ENCODE peak calls at places on chromosomes 7 and 10, in four cellular contexts. One of them, this sample, is unnamed.

GRCh38 chr10:73926152-73926764 is 15.3 kb downstream of the PLAU start:
- DNase-seq in GM12878: no peak
- DNase-seq in K562: no peak
- DNase-seq in HepG2: no peak
- DNase-seq in this sample: no peak

GRCh38 chr10:86535057-86535882 is 13.7 kb upstream of the WAPL start:
- DNase-seq in GM12878: no peak
- DNase-seq in K562: peak; percentile 76
- DNase-seq in HepG2: peak; percentile 38
- DNase-seq in this sample: peak; percentile 75

GRCh38 chr7:27846388-27846787 is 106.4 kb downstream of the TAX1BP1 start:
- DNase-seq in GM12878: no peak
- DNase-seq in K562: no peak
- DNase-seq in HepG2: no peak
- DNase-seq in this sample: no peak

GRCh38 chr7:138875794-138876193 is 77.8 kb upstream of the ATP6V0A4 start:
- DNase-seq in GM12878: no peak
- DNase-seq in K562: no peak
- DNase-seq in HepG2: no peak
- DNase-seq in this sample: no peak

GRCh38 chr7:151181011-151181431 is 6.0 kb downstream of the ASB10 start:
- DNase-seq in GM12878: no peak
- DNase-seq in K562: no peak
- DNase-seq in HepG2: no peak
- DNase-seq in this sample: no peak

GRCh38 chr10:92695679-92696605 is 6.2 kb downstream of the HHEX start:
- DNase-seq in GM12878: no peak
- DNase-seq in K562: peak; percentile 61
- DNase-seq in HepG2: no peak
- DNase-seq in this sample: peak; percentile 64

GRCh38 chr7:92832623-92833023 is 3.8 kb downstream of the CDK6 start:
- DNase-seq in GM12878: no peak
- DNase-seq in K562: no peak
- DNase-seq in HepG2: no peak
- DNase-seq in this sample: no peak

GRCh38 chr7:128121731-128122576 is 90.7 kb upstream of the LRRC4 start:
- DNase-seq in GM12878: no peak
- DNase-seq in K562: no peak
- DNase-seq in HepG2: no peak
- DNase-seq in this sample: no peak

GRCh38 chr10:126240483-126240882 is 147.8 kb downstream of the ADAM12 start:
- DNase-seq in GM12878: no peak
- DNase-seq in K562: no peak
- DNase-seq in HepG2: no peak
- DNase-seq in this sample: no peak

GRCh38 chr10:14162626-14163344 is 167.9 kb downstream of the FRMD4A start:
- DNase-seq in GM12878: no peak
- DNase-seq in K562: no peak
- DNase-seq in HepG2: no peak
- DNase-seq in this sample: no peak

GRCh38 chr7:129438839-129439640 is 4.8 kb downstream of the STRIP2 start:
- DNase-seq in GM12878: no peak
- DNase-seq in K562: peak; percentile 96
- DNase-seq in HepG2: peak; percentile 6
- DNase-seq in this sample: no peak

GRCh38 chr10:6320320-6321010 is 117.7 kb downstream of the PFKFB3 start:
- DNase-seq in GM12878: peak; percentile 45
- DNase-seq in K562: no peak
- DNase-seq in HepG2: no peak
- DNase-seq in this sample: no peak

GRCh38 chr7:70417061-70417655 is 714.8 kb upstream of the GALNT17 start:
- DNase-seq in GM12878: no peak
- DNase-seq in K562: no peak
- DNase-seq in HepG2: no peak
- DNase-seq in this sample: peak; percentile 15

GRCh38 chr10:97179731-97180366 is 5.9 kb downstream of the SLIT1 start:
- DNase-seq in GM12878: no peak
- DNase-seq in K562: no peak
- DNase-seq in HepG2: peak; percentile 19
- DNase-seq in this sample: peak; percentile 82

GRCh38 chr10:49407552-49408137 is 11.8 kb upstream of the DRGX start:
- DNase-seq in GM12878: no peak
- DNase-seq in K562: peak; percentile 85
- DNase-seq in HepG2: peak; percentile 52
- DNase-seq in this sample: peak; percentile 87

GRCh38 chr7:3381073-3381685 is 80.1 kb downstream of the SDK1 start:
- DNase-seq in GM12878: no peak
- DNase-seq in K562: no peak
- DNase-seq in HepG2: no peak
- DNase-seq in this sample: no peak

GRCh38 chr7:78852951-78853350 is 600.5 kb downstream of the MAGI2 start:
- DNase-seq in GM12878: no peak
- DNase-seq in K562: no peak
- DNase-seq in HepG2: no peak
- DNase-seq in this sample: no peak

GRCh38 chr7:88396295-88396947 is 89.7 kb upstream of the STEAP4 start:
- DNase-seq in GM12878: no peak
- DNase-seq in K562: no peak
- DNase-seq in HepG2: no peak
- DNase-seq in this sample: no peak

GRCh38 chr10:92761576-92761975 is 71.8 kb downstream of the HHEX start:
- DNase-seq in GM12878: no peak
- DNase-seq in K562: peak; percentile 31
- DNase-seq in HepG2: no peak
- DNase-seq in this sample: no peak

GRCh38 chr7:55127135-55127551 is 108.3 kb downstream of the EGFR start:
- DNase-seq in GM12878: no peak
- DNase-seq in K562: no peak
- DNase-seq in HepG2: no peak
- DNase-seq in this sample: no peak

GRCh38 chr7:35695628-35695888 is 623 bp upstream of the HERPUD2 start:
- DNase-seq in GM12878: no peak
- DNase-seq in K562: no peak
- DNase-seq in HepG2: no peak
- DNase-seq in this sample: no peak

GRCh38 chr7:35695987-35696386 is 1.1 kb upstream of the HERPUD2 start:
- DNase-seq in GM12878: no peak
- DNase-seq in K562: no peak
- DNase-seq in HepG2: no peak
- DNase-seq in this sample: no peak

GRCh38 chr7:35694161-35694783 is 663 bp downstream of the HERPUD2 start:
- DNase-seq in GM12878: no peak
- DNase-seq in K562: peak; percentile 47
- DNase-seq in HepG2: no peak
- DNase-seq in this sample: no peak

GRCh38 chr7:35694784-35695627 is at the start of gene HERPUD2:
- DNase-seq in GM12878: peak; percentile 71
- DNase-seq in K562: peak; percentile 97
- DNase-seq in HepG2: peak; percentile 88
- DNase-seq in this sample: peak; percentile 94

GRCh38 chr7:35691827-35692307 is 3.1 kb downstream of the HERPUD2 start:
- DNase-seq in GM12878: no peak
- DNase-seq in K562: peak; percentile 84
- DNase-seq in HepG2: peak; percentile 54
- DNase-seq in this sample: no peak
- TF ChIP-seq ETV6 in GM12878: no peak
- TF ChIP-seq ETV6 in K562: no peak
- TF ChIP-seq ETV6 in HepG2: no peak
- TF ChIP-seq ETV6 in this sample: no peak

GRCh38 chr10:128000660-128001059 is 93.8 kb downstream of the PTPRE start:
- DNase-seq in GM12878: no peak
- DNase-seq in K562: no peak
- DNase-seq in HepG2: no peak
- DNase-seq in this sample: no peak
- TF ChIP-seq ETV6 in GM12878: no peak
- TF ChIP-seq ETV6 in K562: no peak
- TF ChIP-seq ETV6 in HepG2: no peak
- TF ChIP-seq ETV6 in this sample: no peak

GRCh38 chr7:111873963-111874693 is 311.8 kb upstream of the IMMP2L start:
- DNase-seq in GM12878: no peak
- DNase-seq in K562: no peak
- DNase-seq in HepG2: no peak
- DNase-seq in this sample: no peak
- TF ChIP-seq ETV6 in GM12878: no peak
- TF ChIP-seq ETV6 in K562: no peak
- TF ChIP-seq ETV6 in HepG2: no peak
- TF ChIP-seq ETV6 in this sample: peak; percentile 100

GRCh38 chr10:105291571-105291970 is 650.5 kb downstream of the SORCS3 start:
- DNase-seq in GM12878: no peak
- DNase-seq in K562: no peak
- DNase-seq in HepG2: no peak
- DNase-seq in this sample: no peak
- TF ChIP-seq ETV6 in GM12878: no peak
- TF ChIP-seq ETV6 in K562: no peak
- TF ChIP-seq ETV6 in HepG2: no peak
- TF ChIP-seq ETV6 in this sample: no peak

DNA sequence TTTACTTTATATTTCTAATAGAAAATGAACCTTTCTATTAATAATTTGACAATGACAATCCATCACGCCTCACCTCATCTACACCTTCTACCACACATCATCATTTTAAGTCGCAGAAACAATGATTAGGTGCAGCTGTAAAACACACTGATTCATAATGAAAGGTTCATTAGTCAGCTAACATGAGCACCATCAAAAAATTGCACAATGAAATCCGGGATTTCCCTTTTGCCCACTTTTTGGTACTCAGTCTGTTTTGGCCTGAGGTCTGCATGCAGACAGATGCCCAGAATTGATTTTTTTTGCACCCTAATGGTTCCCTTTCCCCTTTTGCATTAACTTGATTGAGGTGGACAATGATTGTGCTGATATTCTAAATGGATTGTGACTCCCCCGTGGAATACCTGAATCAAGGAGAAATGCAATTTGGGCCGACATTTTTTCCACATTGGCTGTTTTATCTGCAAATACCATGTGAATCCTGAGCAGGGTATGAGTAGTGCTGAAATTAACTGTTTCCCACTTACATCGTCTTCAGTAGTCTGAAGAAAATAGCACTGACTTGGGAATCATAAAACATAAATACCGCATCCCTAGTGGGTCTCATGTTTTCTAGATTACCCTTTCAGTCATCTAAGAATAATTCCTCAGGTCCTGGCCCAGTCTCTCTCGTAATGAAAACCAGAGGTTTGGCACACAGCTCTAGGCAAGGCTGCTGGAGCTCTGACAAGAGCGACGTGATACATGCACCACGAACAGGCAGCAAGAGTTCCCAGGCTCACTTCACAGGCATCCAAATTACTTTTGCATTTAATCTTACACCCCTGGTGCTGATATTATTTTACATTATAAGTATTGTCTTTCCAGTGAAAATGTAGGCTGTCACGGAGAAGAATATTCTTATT is 105.5 kb downstream of the THSD7A start:
- DNase-seq in GM12878: no peak
- DNase-seq in K562: no peak
- DNase-seq in HepG2: no peak
- DNase-seq in this sample: no peak
- TF ChIP-seq ETV6 in GM12878: no peak
- TF ChIP-seq ETV6 in K562: no peak
- TF ChIP-seq ETV6 in HepG2: no peak
- TF ChIP-seq ETV6 in this sample: no peak

GRCh38 chr7:94436018-94436604 is 41.4 kb downstream of the COL1A2 start:
- DNase-seq in GM12878: peak; percentile 7
- DNase-seq in K562: peak; percentile 82
- DNase-seq in HepG2: peak; percentile 71
- DNase-seq in this sample: peak; percentile 67
- TF ChIP-seq ETV6 in GM12878: no peak
- TF ChIP-seq ETV6 in K562: no peak
- TF ChIP-seq ETV6 in HepG2: no peak
- TF ChIP-seq ETV6 in this sample: no peak

GRCh38 chr7:141290951-141291350 is 217.1 kb downstream of the TMEM178B start:
- DNase-seq in GM12878: no peak
- DNase-seq in K562: no peak
- DNase-seq in HepG2: no peak
- DNase-seq in this sample: no peak

GRCh38 chr7:141290365-141290764 is 216.5 kb downstream of the TMEM178B start:
- DNase-seq in GM12878: no peak
- DNase-seq in K562: no peak
- DNase-seq in HepG2: no peak
- DNase-seq in this sample: no peak

GRCh38 chr7:141294122-141294829 is 220.4 kb downstream of the TMEM178B start:
- DNase-seq in GM12878: no peak
- DNase-seq in K562: no peak
- DNase-seq in HepG2: no peak
- DNase-seq in this sample: no peak

GRCh38 chr7:141291541-141291940 is 217.7 kb downstream of the TMEM178B start:
- DNase-seq in GM12878: no peak
- DNase-seq in K562: no peak
- DNase-seq in HepG2: no peak
- DNase-seq in this sample: no peak

GRCh38 chr7:141295367-141295895 is 221.6 kb downstream of the TMEM178B start:
- DNase-seq in GM12878: no peak
- DNase-seq in K562: no peak
- DNase-seq in HepG2: no peak
- DNase-seq in this sample: no peak
- TF ChIP-seq ETV6 in GM12878: no peak
- TF ChIP-seq ETV6 in K562: no peak
- TF ChIP-seq ETV6 in HepG2: no peak
- TF ChIP-seq ETV6 in this sample: no peak

GRCh38 chr7:26062240-26062603 is 89.8 kb upstream of the NFE2L3 start:
- DNase-seq in GM12878: no peak
- DNase-seq in K562: no peak
- DNase-seq in HepG2: no peak
- DNase-seq in this sample: no peak
- TF ChIP-seq ETV6 in GM12878: no peak
- TF ChIP-seq ETV6 in K562: no peak
- TF ChIP-seq ETV6 in HepG2: no peak
- TF ChIP-seq ETV6 in this sample: no peak

GRCh38 chr7:44400033-44400511 is 74.7 kb upstream of the CAMK2B start:
- DNase-seq in GM12878: no peak
- DNase-seq in K562: no peak
- DNase-seq in HepG2: no peak
- DNase-seq in this sample: no peak
- TF ChIP-seq ETV6 in GM12878: no peak
- TF ChIP-seq ETV6 in K562: no peak
- TF ChIP-seq ETV6 in HepG2: no peak
- TF ChIP-seq ETV6 in this sample: no peak

This sample was measured in WTC11.